ENCODE peak calls at places on chromosomes 4 and X, in five cellular contexts. K is T-helper 2 cell, H is cardiac muscle cell, A is endothelial cell of umbilical vein, E is fibroblast of villous mesenchyme. D is an unnamed sample.

GRCh38 chr4:113757486-113757885 is 4.1 kb downstream of the CAMK2D start:
- DNase-seq in E (no peak), H (no peak), A (no peak), K (no peak), D (no peak)

GRCh38 chr4:176778491-176778890 is 14.2 kb downstream of the VEGFC start:
- DNase-seq in H (no peak), K (no peak), E (peak), A (peak), D (peak)

GRCh38 chrX:43860646-43861370 is 21.4 kb downstream of the MAOB start:
- DNase-seq in A (peak), K (no peak), E (no peak), H (no peak), D (peak)

GRCh38 chr4:145207934-145208333 is 27.5 kb upstream of the OTUD4 start:
- DNase-seq in A (no peak), K (no peak), E (no peak), H (no peak), D (peak)

GRCh38 chr4:125620066-125620850 is 305.5 kb downstream of the FAT4 start:
- DNase-seq in E (peak), H (no peak), A (peak), K (no peak), D (no peak)

GRCh38 chr4:72629540-72629939 is 60.5 kb upstream of the ADAMTS3 start:
- DNase-seq in A (no peak), E (peak), H (no peak), K (no peak), D (peak)

GRCh38 chr4:45036677-45037076 is 310.3 kb upstream of the GNPDA2 start:
- DNase-seq in A (no peak), E (no peak), H (no peak), K (no peak), D (no peak)

GRCh38 chrX:114635986-114636385 is 52.1 kb downstream of the HTR2C start:
- DNase-seq in E (no peak), A (no peak), K (no peak), H (no peak), D (no peak)

GRCh38 chrX:97016106-97016505 is 132.4 kb downstream of the RPA4 start:
- DNase-seq in E (no peak), A (no peak), H (no peak), K (no peak), D (no peak)

GRCh38 chr4:104494822-104495559 is at the start of gene CXXC4:
- DNase-seq in E (peak), K (peak), H (peak), A (peak), D (peak)